ENCODE peak calls at places on chromosomes 2 and 18, in six cellular contexts. One of them, this sample, is unnamed.

GRCh38 chr2:222320441-222321395 is 21.9 kb upstream of the PAX3 start:
- DNase-seq in neural crest cell: peak; percentile 35
- DNase-seq in sigmoid colon: no peak
- DNase-seq in T-helper 9 cell: no peak
- DNase-seq in HS-27A: no peak
- DNase-seq in left cardiac atrium: no peak
- DNase-seq in this sample: no peak

GRCh38 chr2:98474979-98475632 is 30.4 kb downstream of the INPP4A start:
- DNase-seq in HS-27A: no peak
- DNase-seq in left cardiac atrium: no peak
- DNase-seq in neural crest cell: no peak
- DNase-seq in T-helper 9 cell: no peak
- DNase-seq in sigmoid colon: peak; percentile 17
- DNase-seq in this sample: no peak

GRCh38 chr2:39706350-39706749 is 40.6 kb downstream of the TMEM178A start:
- DNase-seq in sigmoid colon: no peak
- DNase-seq in T-helper 9 cell: no peak
- DNase-seq in HS-27A: no peak
- DNase-seq in neural crest cell: no peak
- DNase-seq in left cardiac atrium: no peak
- DNase-seq in this sample: no peak

GRCh38 chr2:222341328-222341727 is 42.5 kb upstream of the PAX3 start:
- DNase-seq in sigmoid colon: no peak
- DNase-seq in T-helper 9 cell: no peak
- DNase-seq in left cardiac atrium: no peak
- DNase-seq in HS-27A: no peak
- DNase-seq in neural crest cell: no peak
- DNase-seq in this sample: no peak

GRCh38 chr2:75517562-75518230 is 43.0 kb downstream of the EVA1A start:
- DNase-seq in T-helper 9 cell: no peak
- DNase-seq in sigmoid colon: no peak
- DNase-seq in neural crest cell: no peak
- DNase-seq in HS-27A: no peak
- DNase-seq in left cardiac atrium: no peak
- DNase-seq in this sample: no peak

GRCh38 chr2:160917850-160918249 is 242.4 kb upstream of the TANK start:
- DNase-seq in left cardiac atrium: no peak
- DNase-seq in neural crest cell: no peak
- DNase-seq in sigmoid colon: no peak
- DNase-seq in T-helper 9 cell: no peak
- DNase-seq in HS-27A: no peak
- DNase-seq in this sample: no peak

GRCh38 chr2:214139630-214140284 is 271.1 kb upstream of the VWC2L start:
- DNase-seq in left cardiac atrium: no peak
- DNase-seq in T-helper 9 cell: no peak
- DNase-seq in sigmoid colon: no peak
- DNase-seq in neural crest cell: no peak
- DNase-seq in HS-27A: no peak
- DNase-seq in this sample: no peak

GRCh38 chr2:168976034-168976654 is 55.0 kb downstream of the ABCB11 start:
- DNase-seq in HS-27A: no peak
- DNase-seq in neural crest cell: no peak
- DNase-seq in T-helper 9 cell: no peak
- DNase-seq in left cardiac atrium: no peak
- DNase-seq in sigmoid colon: no peak
- DNase-seq in this sample: no peak

GRCh38 chr2:16117021-16117700 is 176.8 kb downstream of the MYCN start:
- DNase-seq in HS-27A: no peak
- DNase-seq in left cardiac atrium: no peak
- DNase-seq in neural crest cell: no peak
- DNase-seq in sigmoid colon: no peak
- DNase-seq in T-helper 9 cell: no peak
- DNase-seq in this sample: no peak

GRCh38 chr2:239155806-239156480 is 244.9 kb downstream of the HDAC4 start:
- DNase-seq in left cardiac atrium: no peak
- DNase-seq in sigmoid colon: peak; percentile 61
- DNase-seq in HS-27A: no peak
- DNase-seq in neural crest cell: no peak
- DNase-seq in T-helper 9 cell: no peak
- DNase-seq in this sample: peak; percentile 57

GRCh38 chr18:36887864-36888263 is 58.9 kb downstream of the KIAA1328 start:
- DNase-seq in left cardiac atrium: no peak
- DNase-seq in sigmoid colon: no peak
- DNase-seq in neural crest cell: no peak
- DNase-seq in T-helper 9 cell: no peak
- DNase-seq in HS-27A: no peak
- DNase-seq in this sample: no peak

GRCh38 chr2:162887087-162887486 is 48.5 kb upstream of the KCNH7 start:
- DNase-seq in left cardiac atrium: no peak
- DNase-seq in neural crest cell: no peak
- DNase-seq in HS-27A: no peak
- DNase-seq in sigmoid colon: no peak
- DNase-seq in T-helper 9 cell: no peak
- DNase-seq in this sample: no peak

GRCh38 chr2:21461754-21462153 is 338.0 kb downstream of the TDRD15 start:
- DNase-seq in T-helper 9 cell: no peak
- DNase-seq in HS-27A: no peak
- DNase-seq in sigmoid colon: no peak
- DNase-seq in neural crest cell: no peak
- DNase-seq in left cardiac atrium: no peak
- DNase-seq in this sample: no peak

GRCh38 chr2:151733781-151734672 is at the start of gene NEB:
- DNase-seq in HS-27A: no peak
- DNase-seq in sigmoid colon: no peak
- DNase-seq in left cardiac atrium: no peak
- DNase-seq in neural crest cell: no peak
- DNase-seq in T-helper 9 cell: no peak
- DNase-seq in this sample: no peak

GRCh38 chr2:241801611-241802420 is 7.2 kb upstream of the NEU4 start:
- DNase-seq in sigmoid colon: peak; percentile 56
- DNase-seq in left cardiac atrium: peak; percentile 16
- DNase-seq in neural crest cell: no peak
- DNase-seq in T-helper 9 cell: no peak
- DNase-seq in HS-27A: no peak
- DNase-seq in this sample: peak; percentile 90

GRCh38 chr2:1282552-1282951 is 130.7 kb upstream of the TPO start:
- DNase-seq in left cardiac atrium: peak; percentile 49
- DNase-seq in HS-27A: no peak
- DNase-seq in T-helper 9 cell: no peak
- DNase-seq in neural crest cell: no peak
- DNase-seq in sigmoid colon: no peak
- DNase-seq in this sample: no peak

GRCh38 chr18:41373612-41374011 is 581.4 kb upstream of the PIK3C3 start:
- DNase-seq in HS-27A: no peak
- DNase-seq in sigmoid colon: no peak
- DNase-seq in left cardiac atrium: no peak
- DNase-seq in neural crest cell: no peak
- DNase-seq in T-helper 9 cell: no peak
- DNase-seq in this sample: no peak

GRCh38 chr2:86037795-86038192 is 67.9 kb downstream of the POLR1A start:
- DNase-seq in left cardiac atrium: no peak
- DNase-seq in sigmoid colon: no peak
- DNase-seq in T-helper 9 cell: peak; percentile 21
- DNase-seq in HS-27A: no peak
- DNase-seq in neural crest cell: no peak
- DNase-seq in this sample: peak; percentile 55

GRCh38 chr2:85753525-85754312 is at the start of gene ATOH8:
- DNase-seq in neural crest cell: peak; percentile 64
- DNase-seq in HS-27A: no peak
- DNase-seq in sigmoid colon: peak; percentile 88
- DNase-seq in left cardiac atrium: peak; percentile 82
- DNase-seq in T-helper 9 cell: no peak
- DNase-seq in this sample: peak; percentile 94

GRCh38 chr2:144331652-144332355 is 188.1 kb downstream of the ZEB2 start:
- DNase-seq in left cardiac atrium: peak; percentile 76
- DNase-seq in HS-27A: no peak
- DNase-seq in sigmoid colon: peak; percentile 83
- DNase-seq in neural crest cell: no peak
- DNase-seq in T-helper 9 cell: peak; percentile 64
- DNase-seq in this sample: peak; percentile 94

GRCh38 chr18:58241877-58242276 is 197.9 kb downstream of the NEDD4L start:
- DNase-seq in HS-27A: no peak
- DNase-seq in neural crest cell: no peak
- DNase-seq in sigmoid colon: no peak
- DNase-seq in left cardiac atrium: peak; percentile 29
- DNase-seq in T-helper 9 cell: no peak
- DNase-seq in this sample: no peak

GRCh38 chr2:238403632-238404405 is 22.9 kb upstream of the ASB1 start:
- DNase-seq in sigmoid colon: no peak
- DNase-seq in HS-27A: no peak
- DNase-seq in neural crest cell: no peak
- DNase-seq in T-helper 9 cell: no peak
- DNase-seq in left cardiac atrium: no peak
- DNase-seq in this sample: no peak